ENCODE peak calls at places on chromosome 10, in seven cellular contexts. One of them, this sample, is unnamed.

GRCh38 chr10:99964791-99965190 is 45.0 kb downstream of the DNMBP start:
- DNase-seq in GM12878: no peak
- DNase-seq in H1: no peak
- DNase-seq in HepG2: no peak
- DNase-seq in K562: no peak
- DNase-seq in SK-N-SH: no peak
- DNase-seq in HCT116: no peak
- DNase-seq in this sample: peak; percentile 43

GRCh38 chr10:9331583-9332008 is 1277.1 kb downstream of the GATA3 start:
- DNase-seq in GM12878: no peak
- DNase-seq in H1: no peak
- DNase-seq in HepG2: peak; percentile 21
- DNase-seq in K562: peak; percentile 53
- DNase-seq in SK-N-SH: peak; percentile 56
- DNase-seq in HCT116: peak; percentile 19
- DNase-seq in this sample: peak; percentile 61

GRCh38 chr10:80196270-80196949 is 8.9 kb downstream of the ANXA11 start:
- DNase-seq in GM12878: peak; percentile 68
- DNase-seq in H1: no peak
- DNase-seq in HepG2: peak; percentile 90
- DNase-seq in K562: no peak
- DNase-seq in SK-N-SH: no peak
- DNase-seq in HCT116: peak; percentile 90
- DNase-seq in this sample: no peak

GRCh38 chr10:43256531-43257209 is 10.2 kb downstream of the RASGEF1A start:
- DNase-seq in GM12878: no peak
- DNase-seq in H1: no peak
- DNase-seq in HepG2: no peak
- DNase-seq in K562: no peak
- DNase-seq in SK-N-SH: no peak
- DNase-seq in HCT116: no peak
- DNase-seq in this sample: no peak

GRCh38 chr10:132539431-132539839 is 1.8 kb downstream of the INPP5A start:
- DNase-seq in GM12878: no peak
- DNase-seq in H1: no peak
- DNase-seq in HepG2: no peak
- DNase-seq in K562: no peak
- DNase-seq in SK-N-SH: no peak
- DNase-seq in HCT116: no peak
- DNase-seq in this sample: no peak

GRCh38 chr10:112842832-112843360 is 107.2 kb upstream of the TCF7L2 start:
- DNase-seq in GM12878: peak; percentile 25
- DNase-seq in H1: no peak
- DNase-seq in HepG2: peak; percentile 52
- DNase-seq in K562: peak; percentile 56
- DNase-seq in SK-N-SH: peak; percentile 44
- DNase-seq in HCT116: no peak
- DNase-seq in this sample: no peak

GRCh38 chr10:110534571-110534970 is 32.9 kb upstream of the SMC3 start:
- DNase-seq in GM12878: no peak
- DNase-seq in H1: no peak
- DNase-seq in HepG2: no peak
- DNase-seq in K562: no peak
- DNase-seq in SK-N-SH: no peak
- DNase-seq in HCT116: no peak
- DNase-seq in this sample: no peak

GRCh38 chr10:114551310-114551972 is 106.6 kb downstream of the ABLIM1 start:
- DNase-seq in GM12878: no peak
- DNase-seq in H1: no peak
- DNase-seq in HepG2: no peak
- DNase-seq in K562: no peak
- DNase-seq in SK-N-SH: no peak
- DNase-seq in HCT116: no peak
- DNase-seq in this sample: no peak

GRCh38 chr10:74995806-74996205 is 115.7 kb upstream of the SAMD8 start:
- DNase-seq in GM12878: no peak
- DNase-seq in H1: no peak
- DNase-seq in HepG2: no peak
- DNase-seq in K562: no peak
- DNase-seq in SK-N-SH: no peak
- DNase-seq in HCT116: no peak
- DNase-seq in this sample: no peak

DNA sequence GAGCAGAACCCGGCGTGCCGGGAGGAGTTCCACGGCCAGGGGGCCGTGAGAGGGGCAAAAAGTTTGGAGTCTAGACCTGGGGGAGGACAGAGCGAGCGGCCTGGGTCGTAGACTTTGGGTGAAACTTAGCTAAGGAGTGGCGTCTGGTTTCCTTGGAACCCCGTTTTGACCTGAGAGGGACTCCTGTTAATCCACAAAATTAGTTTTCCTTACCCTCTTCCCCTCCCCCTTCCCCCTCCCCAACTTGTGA is 568 bp downstream of the MARCHF5 start:
- DNase-seq in GM12878: no peak
- DNase-seq in H1: no peak
- DNase-seq in HepG2: no peak
- DNase-seq in K562: no peak
- DNase-seq in SK-N-SH: no peak
- DNase-seq in HCT116: no peak
- DNase-seq in this sample: no peak
- TF ChIP-seq JUND in GM12878: no peak
- TF ChIP-seq JUND in H1: no peak
- TF ChIP-seq JUND in HepG2: no peak
- TF ChIP-seq JUND in K562: no peak
- TF ChIP-seq JUND in SK-N-SH: no peak
- TF ChIP-seq JUND in HCT116: no peak
- TF ChIP-seq JUND in this sample: no peak

DNA sequence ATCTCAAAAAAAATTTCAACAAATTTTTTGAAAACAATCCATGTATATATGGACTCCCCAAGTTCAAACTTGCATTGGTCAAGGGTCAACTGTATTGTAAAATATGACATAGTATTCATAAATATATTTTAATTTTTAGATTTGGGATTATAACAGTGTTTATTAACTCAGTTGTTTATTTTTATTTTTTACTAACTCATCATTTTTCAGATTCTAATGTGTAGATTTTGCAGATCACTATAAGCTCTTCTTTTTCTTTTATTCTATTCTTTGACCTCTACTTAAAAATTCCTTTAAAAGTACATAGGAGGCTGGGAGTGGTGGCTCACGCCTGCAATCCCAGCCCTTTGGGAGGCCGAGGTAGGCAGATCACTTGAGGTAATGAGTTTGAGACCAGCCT is 8.7 kb downstream of the MEIG1 start:
- DNase-seq in GM12878: no peak
- DNase-seq in H1: no peak
- DNase-seq in HepG2: no peak
- DNase-seq in K562: no peak
- DNase-seq in SK-N-SH: no peak
- DNase-seq in HCT116: no peak
- DNase-seq in this sample: no peak
- TF ChIP-seq JUND in GM12878: no peak
- TF ChIP-seq JUND in H1: no peak
- TF ChIP-seq JUND in HepG2: no peak
- TF ChIP-seq JUND in K562: no peak
- TF ChIP-seq JUND in SK-N-SH: no peak
- TF ChIP-seq JUND in HCT116: no peak
- TF ChIP-seq JUND in this sample: no peak

GRCh38 chr10:103273026-103273425 is 3.9 kb upstream of the INA start:
- DNase-seq in GM12878: no peak
- DNase-seq in H1: no peak
- DNase-seq in HepG2: no peak
- DNase-seq in K562: peak; percentile 16
- DNase-seq in SK-N-SH: no peak
- DNase-seq in HCT116: peak; percentile 95
- DNase-seq in this sample: no peak
- TF ChIP-seq JUND in GM12878: no peak
- TF ChIP-seq JUND in H1: no peak
- TF ChIP-seq JUND in HepG2: no peak
- TF ChIP-seq JUND in K562: no peak
- TF ChIP-seq JUND in SK-N-SH: peak; percentile 96
- TF ChIP-seq JUND in HCT116: peak; percentile 99
- TF ChIP-seq JUND in this sample: no peak

GRCh38 chr10:130509881-130510689 is 373.9 kb downstream of the GLRX3 start:
- DNase-seq in GM12878: no peak
- DNase-seq in H1: no peak
- DNase-seq in HepG2: no peak
- DNase-seq in K562: no peak
- DNase-seq in SK-N-SH: no peak
- DNase-seq in HCT116: no peak
- DNase-seq in this sample: no peak

GRCh38 chr10:130512936-130513335 is 376.7 kb downstream of the GLRX3 start:
- DNase-seq in GM12878: no peak
- DNase-seq in H1: no peak
- DNase-seq in HepG2: no peak
- DNase-seq in K562: no peak
- DNase-seq in SK-N-SH: no peak
- DNase-seq in HCT116: no peak
- DNase-seq in this sample: no peak

GRCh38 chr10:130510755-130511154 is 374.6 kb downstream of the GLRX3 start:
- DNase-seq in GM12878: no peak
- DNase-seq in H1: no peak
- DNase-seq in HepG2: no peak
- DNase-seq in K562: no peak
- DNase-seq in SK-N-SH: no peak
- DNase-seq in HCT116: no peak
- DNase-seq in this sample: no peak

GRCh38 chr10:130511801-130512200 is 375.6 kb downstream of the GLRX3 start:
- DNase-seq in GM12878: no peak
- DNase-seq in H1: no peak
- DNase-seq in HepG2: no peak
- DNase-seq in K562: no peak
- DNase-seq in SK-N-SH: no peak
- DNase-seq in HCT116: no peak
- DNase-seq in this sample: no peak

GRCh38 chr10:130507461-130507860 is 371.3 kb downstream of the GLRX3 start:
- DNase-seq in GM12878: no peak
- DNase-seq in H1: no peak
- DNase-seq in HepG2: no peak
- DNase-seq in K562: no peak
- DNase-seq in SK-N-SH: no peak
- DNase-seq in HCT116: no peak
- DNase-seq in this sample: no peak
- TF ChIP-seq JUND in GM12878: no peak
- TF ChIP-seq JUND in H1: no peak
- TF ChIP-seq JUND in HepG2: no peak
- TF ChIP-seq JUND in K562: no peak
- TF ChIP-seq JUND in SK-N-SH: no peak
- TF ChIP-seq JUND in HCT116: no peak
- TF ChIP-seq JUND in this sample: no peak

GRCh38 chr10:7874864-7875263 is 56.6 kb downstream of the TAF3 start:
- DNase-seq in GM12878: no peak
- DNase-seq in H1: no peak
- DNase-seq in HepG2: no peak
- DNase-seq in K562: no peak
- DNase-seq in SK-N-SH: no peak
- DNase-seq in HCT116: no peak
- DNase-seq in this sample: no peak

GRCh38 chr10:7876541-7877127 is 58.3 kb downstream of the TAF3 start:
- DNase-seq in GM12878: no peak
- DNase-seq in H1: no peak
- DNase-seq in HepG2: no peak
- DNase-seq in K562: no peak
- DNase-seq in SK-N-SH: no peak
- DNase-seq in HCT116: no peak
- DNase-seq in this sample: no peak

GRCh38 chr10:7866191-7866590 is 47.9 kb downstream of the TAF3 start:
- DNase-seq in GM12878: no peak
- DNase-seq in H1: no peak
- DNase-seq in HepG2: no peak
- DNase-seq in K562: no peak
- DNase-seq in SK-N-SH: no peak
- DNase-seq in HCT116: no peak
- DNase-seq in this sample: no peak

GRCh38 chr10:7872041-7872442 is 53.7 kb downstream of the TAF3 start:
- DNase-seq in GM12878: no peak
- DNase-seq in H1: no peak
- DNase-seq in HepG2: no peak
- DNase-seq in K562: peak; percentile 26
- DNase-seq in SK-N-SH: peak; percentile 48
- DNase-seq in HCT116: peak; percentile 0
- DNase-seq in this sample: peak; percentile 67
- TF ChIP-seq JUND in GM12878: no peak
- TF ChIP-seq JUND in H1: no peak
- TF ChIP-seq JUND in HepG2: no peak
- TF ChIP-seq JUND in K562: no peak
- TF ChIP-seq JUND in SK-N-SH: no peak
- TF ChIP-seq JUND in HCT116: no peak
- TF ChIP-seq JUND in this sample: no peak